ENCODE peak calls at places on chromosomes 3 and 15, in seven cellular contexts. G is HCT116, B is HepG2, O is H1, Z is GM12878, M is SK-N-SH, I is K562. N is an unnamed sample.

GRCh38 chr15:91271565-91272153 is 171.6 kb downstream of the SV2B start:
- DNase-seq in G (peak), B (peak), O (peak), Z (peak), M (peak), I (peak), N (peak)

GRCh38 chr3:186476044-186476468 is 68.1 kb downstream of the CRYGS start:
- DNase-seq in G (no peak), B (no peak), O (peak), Z (no peak), M (peak), I (no peak), N (no peak)

GRCh38 chr15:26235148-26235769 is 372.1 kb upstream of the ATP10A start:
- DNase-seq in G (no peak), B (no peak), O (peak), Z (no peak), M (peak), I (no peak), N (no peak)

GRCh38 chr15:65037279-65037678 is 7.8 kb upstream of the MTFMT start:
- DNase-seq in G (no peak), B (no peak), O (no peak), Z (no peak), M (no peak), I (no peak), N (no peak)

GRCh38 chr15:65377105-65377975 is 462 bp downstream of the IGDCC3 start:
- DNase-seq in G (no peak), B (no peak), O (peak), Z (no peak), M (peak), I (no peak), N (no peak)

GRCh38 chr3:134708671-134709070 is 57.8 kb upstream of the KY start:
- DNase-seq in G (no peak), B (no peak), O (no peak), Z (no peak), M (no peak), I (no peak), N (no peak)

GRCh38 chr3:5929027-5929426 is 741.5 kb downstream of the EDEM1 start:
- DNase-seq in G (no peak), B (no peak), O (no peak), Z (no peak), M (no peak), I (no peak), N (no peak)

GRCh38 chr15:64619880-64620839 is 155.2 kb downstream of the RBPMS2 start:
- DNase-seq in G (no peak), B (no peak), O (no peak), Z (no peak), M (no peak), I (no peak), N (no peak)

GRCh38 chr3:10228248-10228950 is 19.9 kb upstream of the TATDN2 start:
- DNase-seq in G (no peak), B (no peak), O (no peak), Z (no peak), M (no peak), I (no peak), N (no peak)

GRCh38 chr3:55911256-55911655 is 424.1 kb upstream of the WNT5A start:
- DNase-seq in G (no peak), B (no peak), O (no peak), Z (no peak), M (no peak), I (no peak), N (no peak)

GRCh38 chr3:74766405-74766804 is 151.9 kb upstream of the CNTN3 start:
- DNase-seq in G (no peak), B (no peak), O (no peak), Z (no peak), M (no peak), I (no peak), N (no peak)

GRCh38 chr3:185402561-185402960 is 39.6 kb downstream of the MAP3K13 start:
- DNase-seq in G (no peak), B (no peak), O (no peak), Z (no peak), M (peak), I (no peak), N (no peak)

GRCh38 chr3:21672303-21672702 is 78.7 kb downstream of the ZNF385D start:
- DNase-seq in G (no peak), B (no peak), O (no peak), Z (no peak), M (no peak), I (no peak), N (peak)

GRCh38 chr15:71186267-71186666 is 71.0 kb downstream of the THSD4 start:
- DNase-seq in G (no peak), B (no peak), O (no peak), Z (no peak), M (no peak), I (no peak), N (no peak)

GRCh38 chr3:126781406-126781805 is 77.4 kb downstream of the CHCHD6 start:
- DNase-seq in G (no peak), B (no peak), O (no peak), Z (no peak), M (peak), I (no peak), N (no peak)

GRCh38 chr3:54087581-54088410 is 34.6 kb upstream of the CACNA2D3 start:
- DNase-seq in G (no peak), B (no peak), O (peak), Z (no peak), M (peak), I (no peak), N (no peak)

GRCh38 chr3:120404876-120405275 is 45.9 kb downstream of the FSTL1 start:
- DNase-seq in G (no peak), B (no peak), O (no peak), Z (no peak), M (no peak), I (no peak), N (no peak)
- TF ChIP-seq SIN3A in G (no peak), B (no peak), O (no peak), Z (no peak), M (no peak), I (no peak), N (no peak)

DNA sequence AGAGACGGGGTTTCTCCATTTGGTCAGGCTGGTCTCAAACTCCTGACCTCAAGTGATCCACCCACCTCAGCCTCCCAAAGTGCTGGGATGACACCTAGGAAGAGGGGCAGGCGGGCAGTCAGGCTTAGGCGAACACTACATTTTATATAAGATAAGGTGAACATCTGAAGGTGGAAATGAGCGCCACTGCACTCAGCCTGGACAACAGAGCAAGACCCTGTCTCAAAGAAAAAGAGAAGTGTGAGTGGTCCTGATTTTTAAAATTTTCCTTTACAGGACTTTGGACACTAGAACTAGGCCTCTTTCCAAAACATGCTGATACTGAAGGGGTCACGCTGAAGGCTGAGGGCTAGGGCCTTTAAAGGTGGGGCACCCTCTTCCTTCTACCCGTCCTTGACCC is 48.0 kb downstream of the ZDHHC19 start:
- DNase-seq in G (no peak), B (no peak), O (no peak), Z (no peak), M (no peak), I (no peak), N (no peak)
- TF ChIP-seq SIN3A in G (no peak), B (no peak), O (no peak), Z (no peak), M (no peak), I (no peak), N (no peak)

GRCh38 chr15:73792429-73792828 is 39.3 kb upstream of the INSYN1 start:
- DNase-seq in G (no peak), B (no peak), O (no peak), Z (no peak), M (no peak), I (no peak), N (no peak)
- TF ChIP-seq SIN3A in G (no peak), B (no peak), O (no peak), Z (no peak), M (no peak), I (no peak), N (no peak)

GRCh38 chr3:161700998-161701397 is 204.4 kb downstream of the OTOL1 start:
- DNase-seq in G (no peak), B (no peak), O (peak), Z (peak), M (no peak), I (no peak), N (no peak)
- TF ChIP-seq SIN3A in G (no peak), B (no peak), O (no peak), Z (no peak), M (no peak), I (no peak), N (no peak)

GRCh38 chr3:107958151-107958550 is 132.7 kb downstream of the CD47 start:
- DNase-seq in G (no peak), B (no peak), O (no peak), Z (no peak), M (no peak), I (no peak), N (no peak)

GRCh38 chr3:107954845-107955244 is 136.0 kb downstream of the CD47 start:
- DNase-seq in G (no peak), B (no peak), O (no peak), Z (no peak), M (no peak), I (no peak), N (no peak)

GRCh38 chr3:107957506-107957905 is 133.3 kb downstream of the CD47 start:
- DNase-seq in G (no peak), B (no peak), O (no peak), Z (no peak), M (no peak), I (no peak), N (no peak)

GRCh38 chr3:107959767-107960166 is 131.1 kb downstream of the CD47 start:
- DNase-seq in G (no peak), B (no peak), O (no peak), Z (no peak), M (no peak), I (no peak), N (no peak)

GRCh38 chr3:107956991-107957467 is 133.8 kb downstream of the CD47 start:
- DNase-seq in G (no peak), B (no peak), O (no peak), Z (no peak), M (peak), I (no peak), N (no peak)
- TF ChIP-seq SIN3A in G (no peak), B (no peak), O (no peak), Z (no peak), M (no peak), I (no peak), N (no peak)

GRCh38 chr3:136545664-136546266 is 206.4 kb downstream of the STAG1 start:
- DNase-seq in G (no peak), B (no peak), O (no peak), Z (no peak), M (no peak), I (no peak), N (no peak)
- TF ChIP-seq SIN3A in G (no peak), B (no peak), O (no peak), Z (no peak), M (no peak), I (no peak), N (no peak)

GRCh38 chr3:7871161-7871560 is 630.5 kb upstream of the LMCD1 start:
- DNase-seq in G (no peak), B (no peak), O (no peak), Z (no peak), M (no peak), I (no peak), N (no peak)
- TF ChIP-seq SIN3A in G (no peak), B (no peak), O (no peak), Z (no peak), M (no peak), I (no peak), N (no peak)

GRCh38 chr3:111715911-111716523 is 120.9 kb upstream of the ZBED2 start:
- DNase-seq in G (no peak), B (peak), O (peak), Z (no peak), M (peak), I (peak), N (no peak)
- TF ChIP-seq SIN3A in G (no peak), B (no peak), O (no peak), Z (no peak), M (no peak), I (no peak), N (no peak)

N was measured in Panc1.